ENCODE peak calls at places on chromosomes 5 and 9, in seven cellular contexts. K is activated CD8-positive, alpha-beta memory T cell treated with anti-CD3 and anti-CD28 coated beads for 24 hours; H is GM04503; E is HuH-7.5; B is Daoy; C is GM23338; Z is GM20000. I is an unnamed sample.

GRCh38 chr9:35713578-35713977 is 18.4 kb downstream of the TLN1 start:
- DNase-seq in K (no peak), H (no peak), E (no peak), B (no peak), C (no peak), Z (no peak), I (no peak)

GRCh38 chr9:134186471-134187109 is 22.2 kb upstream of the RNU6ATAC start:
- DNase-seq in K (no peak), H (no peak), E (no peak), B (no peak), C (no peak), Z (no peak), I (no peak)

GRCh38 chr5:31811210-31811609 is 172.3 kb downstream of the PDZD2 start:
- DNase-seq in K (no peak), H (peak), E (no peak), B (peak), C (no peak), Z (no peak), I (peak)

GRCh38 chr5:159210306-159210722 is 961 bp upstream of the RNF145 start:
- DNase-seq in K (peak), H (no peak), E (peak), B (peak), C (no peak), Z (peak), I (no peak)

GRCh38 chr9:107868166-107868565 is 378.6 kb upstream of the KLF4 start:
- DNase-seq in K (no peak), H (no peak), E (no peak), B (no peak), C (no peak), Z (no peak), I (no peak)

GRCh38 chr9:99682870-99683269 is 138.8 kb upstream of the NR4A3 start:
- DNase-seq in K (no peak), H (no peak), E (no peak), B (no peak), C (no peak), Z (no peak), I (no peak)

GRCh38 chr5:1467341-1468246 is 22.4 kb upstream of the SLC6A3 start:
- DNase-seq in K (no peak), H (no peak), E (no peak), B (no peak), C (no peak), Z (no peak), I (no peak)

GRCh38 chr5:131170540-131171275 is at the start of gene LYRM7:
- DNase-seq in K (peak), H (peak), E (peak), B (peak), C (peak), Z (peak), I (peak)

GRCh38 chr5:87009146-87009545 is 258.5 kb upstream of the RASA1 start:
- DNase-seq in K (no peak), H (no peak), E (no peak), B (no peak), C (no peak), Z (no peak), I (no peak)

GRCh38 chr5:3601929-3602712 is 6.5 kb downstream of the IRX1 start:
- DNase-seq in K (no peak), H (no peak), E (no peak), B (peak), C (no peak), Z (no peak), I (no peak)

GRCh38 chr9:78713746-78714405 is 417.0 kb downstream of the PSAT1 start:
- DNase-seq in K (no peak), H (peak), E (no peak), B (peak), C (no peak), Z (no peak), I (peak)

GRCh38 chr5:58015175-58015574 is 444.7 kb downstream of the PLK2 start:
- DNase-seq in K (no peak), H (no peak), E (no peak), B (no peak), C (no peak), Z (no peak), I (no peak)

GRCh38 chr5:139147743-139148079 is 50.5 kb downstream of the SIL1 start:
- DNase-seq in K (no peak), H (no peak), E (no peak), B (peak), C (no peak), Z (no peak), I (peak)

GRCh38 chr5:127098246-127098645 is 24.9 kb upstream of the C5orf63 start:
- DNase-seq in K (no peak), H (no peak), E (no peak), B (no peak), C (no peak), Z (no peak), I (no peak)

GRCh38 chr9:1007312-1007711 is 30.9 kb downstream of the DMRT3 start:
- DNase-seq in K (no peak), H (no peak), E (no peak), B (no peak), C (no peak), Z (no peak), I (no peak)

GRCh38 chr9:114592356-114592755 is 4.8 kb downstream of the ATP6V1G1 start:
- DNase-seq in K (peak), H (no peak), E (no peak), B (no peak), C (peak), Z (no peak), I (peak)

GRCh38 chr5:98069876-98070512 is 703.5 kb upstream of the RGMB start:
- DNase-seq in K (no peak), H (no peak), E (no peak), B (peak), C (no peak), Z (peak), I (peak)

GRCh38 chr5:121984250-121984649 is 22.5 kb downstream of the SRFBP1 start:
- DNase-seq in K (no peak), H (no peak), E (no peak), B (no peak), C (no peak), Z (no peak), I (no peak)

I was measured in HT1080.